ENCODE peak calls at places on chromosomes 7 and 10, in six cellular contexts. T, Q, I, G, O and V are unnamed samples.

GRCh38 chr10:119028900-119029612 is 458 bp upstream of the NANOS1 start:
- DNase-seq in O (peak), Q (peak), G (no peak), I (peak), T (peak), V (peak)

GRCh38 chr7:132906193-132906829 is 175.6 kb downstream of the CHCHD3 start:
- DNase-seq in O (no peak), Q (no peak), G (no peak), I (no peak), T (no peak), V (no peak)

GRCh38 chr10:114356786-114357588 is 47.3 kb downstream of the AFAP1L2 start:
- DNase-seq in T (no peak), O (no peak), Q (peak), G (no peak), I (no peak), V (no peak)

GRCh38 chr10:104037261-104037951 is 48.3 kb downstream of the COL17A1 start:
- DNase-seq in I (no peak), Q (no peak), O (no peak), T (no peak), G (no peak), V (no peak)

GRCh38 chr10:71555760-71556159 is 159.0 kb downstream of the CDH23 start:
- DNase-seq in Q (no peak), O (no peak), T (no peak), G (no peak), I (no peak), V (no peak)

GRCh38 chr7:43647772-43648643 is 65.1 kb downstream of the STK17A start:
- DNase-seq in O (no peak), G (no peak), T (peak), Q (peak), I (peak), V (peak)

GRCh38 chr7:3730271-3730670 is 429.2 kb downstream of the SDK1 start:
- DNase-seq in O (no peak), Q (peak), I (no peak), T (peak), G (no peak), V (no peak)

GRCh38 chr7:124411796-124412195 is 353.8 kb downstream of the GPR37 start:
- DNase-seq in Q (no peak), T (peak), G (no peak), I (no peak), O (no peak), V (peak)

GRCh38 chr7:91656486-91657237 is 223.8 kb downstream of the MTERF1 start:
- DNase-seq in T (no peak), Q (peak), O (no peak), I (no peak), G (no peak), V (no peak)

GRCh38 chr10:119652361-119652760 is 1.2 kb downstream of the BAG3 start:
- DNase-seq in O (no peak), G (no peak), T (peak), I (no peak), Q (peak), V (peak)

GRCh38 chr10:62244785-62245595 is 23.7 kb downstream of the RTKN2 start:
- DNase-seq in I (no peak), Q (peak), T (peak), O (peak), G (no peak), V (peak)

GRCh38 chr7:2639151-2639993 is 7.6 kb downstream of the TTYH3 start:
- DNase-seq in Q (no peak), T (no peak), G (no peak), I (no peak), O (no peak), V (no peak)

GRCh38 chr7:64431838-64432237 is 118.1 kb downstream of the ZNF736 start:
- DNase-seq in G (no peak), I (no peak), Q (no peak), T (no peak), O (no peak), V (no peak)

GRCh38 chr7:66867198-66867790 is 53.7 kb upstream of the TMEM248 start:
- DNase-seq in G (no peak), T (no peak), O (no peak), Q (no peak), I (no peak), V (no peak)

GRCh38 chr10:122162566-122163181 is 108.4 kb upstream of the BTBD16 start:
- DNase-seq in O (no peak), G (no peak), Q (no peak), I (no peak), T (peak), V (no peak)

GRCh38 chr10:34420795-34421194 is 394.3 kb downstream of the PARD3 start:
- DNase-seq in G (no peak), O (no peak), I (no peak), T (no peak), Q (no peak), V (no peak)

GRCh38 chr10:72333111-72334012 is 21.4 kb downstream of the DNAJB12 start:
- DNase-seq in T (peak), G (no peak), I (no peak), Q (no peak), O (no peak), V (no peak)

GRCh38 chr10:25334445-25334844 is 159.6 kb downstream of the GPR158 start:
- DNase-seq in O (no peak), G (no peak), Q (no peak), I (no peak), T (no peak), V (no peak)

GRCh38 chr7:20219446-20220292 is 2.5 kb upstream of the MACC1 start:
- DNase-seq in Q (peak), I (peak), G (peak), O (peak), T (peak), V (peak)

GRCh38 chr10:1646332-1646731 is 91.0 kb downstream of the ADARB2 start:
- DNase-seq in Q (no peak), O (no peak), G (no peak), T (no peak), I (no peak), V (no peak)

GRCh38 chr7:49773939-49774458 is 561 bp downstream of the VWC2 start:
- DNase-seq in G (no peak), O (no peak), T (peak), Q (no peak), I (no peak), V (no peak)

GRCh38 chr10:29415876-29416275 is 127.0 kb downstream of the LYZL1 start:
- DNase-seq in O (no peak), I (no peak), T (no peak), Q (peak), G (no peak), V (no peak)

GRCh38 chr10:29411666-29412335 is 122.9 kb downstream of the LYZL1 start:
- DNase-seq in Q (peak), O (no peak), G (no peak), I (no peak), T (no peak), V (no peak)

GRCh38 chr10:29414501-29414900 is 125.6 kb downstream of the LYZL1 start:
- DNase-seq in I (no peak), Q (no peak), G (no peak), T (no peak), O (no peak), V (no peak)

GRCh38 chr10:29409241-29410051 is 120.6 kb downstream of the LYZL1 start:
- DNase-seq in Q (peak), G (no peak), T (peak), I (peak), O (peak), V (peak)

DNA sequence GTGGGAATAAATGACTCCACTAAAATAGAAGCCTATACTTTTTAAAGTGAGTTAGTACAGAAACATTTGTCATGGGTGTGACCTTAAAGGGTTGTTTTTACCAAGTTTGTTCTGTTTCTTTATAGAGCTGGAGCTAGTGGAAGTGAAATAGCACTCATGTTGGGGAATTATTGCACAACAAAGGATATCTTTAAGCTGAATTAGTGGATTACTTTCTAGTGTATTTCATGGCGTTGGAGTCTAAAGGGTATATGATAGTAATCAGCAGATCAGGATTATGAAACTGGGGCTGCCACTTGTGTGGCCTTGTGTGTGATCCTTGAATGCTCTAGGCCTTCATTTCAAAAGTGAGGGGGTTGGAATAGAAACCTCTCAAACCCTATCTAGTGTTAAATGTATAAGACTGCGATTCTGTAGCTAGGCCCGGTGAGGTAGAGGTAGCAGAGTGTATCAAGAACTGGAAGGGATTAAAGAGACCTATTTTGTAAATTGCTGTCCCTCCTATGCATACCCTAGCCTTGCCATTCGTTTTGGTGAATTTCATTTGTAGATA is 123.7 kb downstream of the LYZL1 start:
- DNase-seq in Q (peak), I (no peak), O (no peak), T (no peak), G (no peak), V (no peak)
- H3K4me3 ChIP-seq in Q (no peak), I (peak), O (no peak), T (no peak), G (peak), V (no peak)

GRCh38 chr10:69662901-69663300 is 32.9 kb downstream of the FAM241B start:
- DNase-seq in T (no peak), Q (no peak), I (no peak), G (no peak), O (no peak), V (no peak)

GRCh38 chr10:69665457-69666320 is 35.6 kb downstream of the FAM241B start:
- DNase-seq in Q (no peak), T (no peak), I (no peak), O (no peak), G (no peak), V (no peak)

GRCh38 chr10:69662173-69662685 is 32.2 kb downstream of the FAM241B start:
- DNase-seq in O (no peak), Q (no peak), G (no peak), T (no peak), I (no peak), V (no peak)

GRCh38 chr10:69661414-69662172 is 31.5 kb downstream of the FAM241B start:
- DNase-seq in T (no peak), O (no peak), I (no peak), G (no peak), Q (no peak), V (no peak)

GRCh38 chr10:69663548-69663947 is 33.5 kb downstream of the FAM241B start:
- DNase-seq in I (no peak), T (no peak), Q (no peak), G (no peak), O (no peak), V (no peak)
- TF ChIP-seq CTCF in I (no peak), T (no peak), Q (no peak), G (no peak), O (peak), V (no peak)

DNA sequence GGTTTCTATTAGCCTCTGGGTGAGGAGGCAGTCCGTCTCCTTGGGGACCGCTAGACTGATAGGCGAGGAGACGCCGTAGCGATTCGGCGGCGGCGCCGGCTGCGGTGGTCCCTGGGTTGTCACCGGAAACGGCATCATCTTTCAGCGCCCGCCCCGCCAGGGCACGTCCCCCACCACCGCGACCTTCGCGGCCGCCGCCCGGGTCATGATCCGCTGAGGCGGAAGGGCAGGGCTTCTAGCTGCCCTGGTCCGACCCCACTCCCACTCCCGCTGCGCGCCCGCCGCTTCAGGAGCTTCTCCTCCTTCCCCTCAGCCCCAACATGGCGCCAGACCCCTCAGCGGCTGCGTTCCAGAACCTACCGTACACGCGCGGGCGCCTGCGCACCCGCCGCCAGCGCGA is at the start of gene PAPOLB:
- DNase-seq in T (no peak), O (no peak), I (no peak), G (no peak), Q (no peak), V (peak)
- H3K4me3 ChIP-seq in T (no peak), O (no peak), I (peak), G (peak), Q (no peak), V (peak)

GRCh38 chr10:101663097-101663496 is 31.9 kb downstream of the FBXW4 start:
- DNase-seq in I (no peak), G (no peak), O (no peak), Q (no peak), T (no peak), V (no peak)
- TF ChIP-seq CTCF in I (no peak), G (no peak), O (no peak), Q (no peak), T (no peak), V (no peak)

DNA sequence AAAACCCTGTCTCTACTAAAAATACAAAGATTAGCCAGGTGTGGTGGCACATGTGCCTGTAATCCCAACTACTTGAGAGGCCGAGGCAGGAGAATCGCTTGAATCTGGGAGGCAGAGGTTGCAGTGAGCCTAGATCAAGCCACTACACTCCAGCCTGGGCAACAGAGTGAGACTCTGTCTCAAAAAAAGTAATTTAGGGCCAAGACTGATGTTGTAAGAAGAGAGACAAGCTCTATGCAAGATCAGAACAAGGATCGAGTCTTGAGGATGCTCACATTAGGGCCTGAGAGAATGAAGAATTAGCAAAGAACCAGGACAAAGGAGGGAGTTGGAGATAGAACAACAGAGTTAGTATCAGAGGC is 3.3 kb upstream of the KPNA7 start:
- DNase-seq in O (no peak), Q (no peak), T (no peak), G (no peak), I (no peak), V (no peak)
- H3K4me3 ChIP-seq in O (no peak), Q (no peak), T (no peak), G (no peak), I (no peak), V (no peak)